ENCODE peak calls at places on chromosome 10, in four cellular contexts. I is PC-9, X is colonic mucosa, L is BJ. K is an unnamed sample.

GRCh38 chr10:62083413-62083794 is 181.9 kb downstream of the ARID5B start:
- DNase-seq in I (peak; percentile 37), X (no peak), L (no peak), K (no peak)

GRCh38 chr10:73601486-73601921 is 10.4 kb upstream of the USP54 start:
- DNase-seq in I (peak; percentile 100), X (peak; percentile 88), L (no peak), K (peak; percentile 95)

GRCh38 chr10:10796774-10797415 is 220.8 kb upstream of the CELF2 start:
- DNase-seq in I (peak; percentile 75), X (no peak), L (no peak), K (no peak)

GRCh38 chr10:10677479-10677878 is 340.2 kb upstream of the CELF2 start:
- DNase-seq in I (no peak), X (peak; percentile 57), L (no peak), K (peak; percentile 9)

GRCh38 chr10:67385089-67385488 is 310.9 kb downstream of the CTNNA3 start:
- DNase-seq in I (no peak), X (no peak), L (no peak), K (no peak)

GRCh38 chr10:126224967-126225671 is 163.2 kb downstream of the ADAM12 start:
- DNase-seq in I (no peak), X (no peak), L (no peak), K (no peak)

GRCh38 chr10:132466520-132467463 is 69.8 kb downstream of the PWWP2B start:
- DNase-seq in I (no peak), X (no peak), L (no peak), K (no peak)

GRCh38 chr10:32050145-32050544 is 6.1 kb downstream of the KIF5B start:
- DNase-seq in I (no peak), X (no peak), L (no peak), K (no peak)

GRCh38 chr10:46001187-46001756 is 29.0 kb downstream of the TIMM23 start:
- DNase-seq in I (no peak), X (no peak), L (no peak), K (no peak)
- H3K36me3 ChIP-seq in I (peaks cover 59% of the 10 kb centered on the region), X (peaks cover 11% of the 10 kb centered on the region), L (peaks cover 8% of the 10 kb centered on the region), K (no peaks in the 10 kb centered on the region)

GRCh38 chr10:72243822-72244437 is 27.9 kb upstream of the ASCC1 start:
- DNase-seq in I (peak; percentile 95), X (peak; percentile 84), L (peak; percentile 92), K (no peak)
- TF ChIP-seq CTCF in I (peak; percentile 62), X (no peak), L (peak; percentile 56), K (peak; percentile 38)

GRCh38 chr10:100489388-100489787 is 26.6 kb downstream of the WNT8B start:
- DNase-seq in I (no peak), X (no peak), L (no peak), K (no peak)

GRCh38 chr10:100485336-100485735 is 22.5 kb downstream of the WNT8B start:
- DNase-seq in I (no peak), X (no peak), L (no peak), K (no peak)

GRCh38 chr10:100485841-100486495 is 23.2 kb downstream of the WNT8B start:
- DNase-seq in I (no peak), X (no peak), L (no peak), K (no peak)

GRCh38 chr10:100490531-100490930 is 27.7 kb downstream of the WNT8B start:
- DNase-seq in I (no peak), X (no peak), L (no peak), K (no peak)

DNA sequence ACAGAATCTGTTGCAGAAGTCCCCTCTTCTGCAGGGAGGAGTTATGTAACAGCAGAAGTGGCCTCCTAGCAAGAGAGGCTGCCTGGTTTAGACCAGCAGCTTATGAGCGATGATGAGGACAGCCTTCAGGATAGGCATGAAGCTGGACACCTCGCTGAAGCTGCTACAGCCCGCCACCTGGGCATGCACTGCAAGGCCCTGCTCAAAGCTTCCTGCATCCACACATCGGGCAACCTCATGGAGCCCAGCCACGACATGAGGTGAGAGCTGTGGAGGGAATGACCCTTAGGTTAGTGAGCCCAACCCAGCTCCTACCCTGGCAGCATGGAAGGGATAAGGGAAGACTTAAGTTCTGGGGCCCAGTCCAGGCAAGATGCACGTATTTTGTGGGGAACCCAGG is 24.7 kb downstream of the WNT8B start:
- DNase-seq in I (no peak), X (no peak), L (no peak), K (no peak)
- H3K27me3 ChIP-seq in I (peaks cover 6% of the 10 kb centered on the region), X (no peaks in the 10 kb centered on the region), L (peaks cover 4% of the 10 kb centered on the region), K (peaks cover 19% of the 10 kb centered on the region)

GRCh38 chr10:469947-470338 is 219.5 kb downstream of the DIP2C start:
- DNase-seq in I (no peak), X (no peak), L (no peak), K (no peak)
- H3K36me3 ChIP-seq in I (no peaks in the 10 kb centered on the region), X (no peaks in the 10 kb centered on the region), L (peaks cover 15% of the 10 kb centered on the region), K (peaks cover 2% of the 10 kb centered on the region)

GRCh38 chr10:84966708-84967441 is 638.5 kb downstream of the CCSER2 start:
- DNase-seq in I (no peak), X (no peak), L (no peak), K (no peak)
- TF ChIP-seq CTCF in I (no peak), X (no peak), L (no peak), K (no peak)

DNA sequence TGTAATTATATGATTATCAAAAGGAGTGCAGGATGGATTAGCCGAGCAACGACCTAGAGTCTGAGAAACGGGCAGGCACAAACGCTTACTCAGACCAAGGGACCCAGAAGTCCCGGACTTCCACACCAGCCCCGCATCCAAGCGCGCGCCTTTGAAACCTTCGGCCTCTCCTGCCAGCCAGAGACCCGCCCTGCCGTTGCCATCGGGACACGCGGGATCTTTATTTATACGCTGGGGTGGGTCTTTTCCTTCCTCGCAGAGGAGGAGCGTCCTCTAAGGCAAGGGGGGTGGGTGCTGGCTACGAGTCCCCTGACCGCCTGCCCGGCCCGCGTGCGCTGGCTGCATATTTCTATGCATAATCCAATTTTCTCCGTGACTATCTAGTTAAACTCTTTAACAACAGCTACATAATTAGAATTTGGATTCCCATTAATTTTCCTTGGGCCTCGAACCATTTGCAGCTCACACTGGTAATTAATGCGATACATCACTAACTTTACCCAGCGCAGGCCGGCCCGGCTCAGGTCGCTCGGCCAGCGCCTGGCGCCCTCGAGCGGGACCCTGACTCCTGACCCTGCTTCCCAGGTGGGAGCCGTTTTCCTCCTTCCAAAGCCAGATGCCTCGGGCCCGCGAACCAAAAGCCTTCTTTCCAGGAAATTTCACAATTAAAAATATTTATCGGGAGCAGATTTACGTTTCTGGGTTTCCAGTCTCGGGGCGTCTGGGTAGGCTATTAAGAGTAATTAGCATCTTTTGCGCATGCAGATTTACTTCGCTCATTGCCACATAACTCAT is 12.4 kb downstream of the LBX1 start:
- DNase-seq in I (no peak), X (no peak), L (no peak), K (no peak)
- H3K27me3 ChIP-seq in I (peaks cover 36% of the 10 kb centered on the region), X (peaks cover 86% of the 10 kb centered on the region), L (peaks cover 65% of the 10 kb centered on the region), K (peaks cover 87% of the 10 kb centered on the region)

DNA sequence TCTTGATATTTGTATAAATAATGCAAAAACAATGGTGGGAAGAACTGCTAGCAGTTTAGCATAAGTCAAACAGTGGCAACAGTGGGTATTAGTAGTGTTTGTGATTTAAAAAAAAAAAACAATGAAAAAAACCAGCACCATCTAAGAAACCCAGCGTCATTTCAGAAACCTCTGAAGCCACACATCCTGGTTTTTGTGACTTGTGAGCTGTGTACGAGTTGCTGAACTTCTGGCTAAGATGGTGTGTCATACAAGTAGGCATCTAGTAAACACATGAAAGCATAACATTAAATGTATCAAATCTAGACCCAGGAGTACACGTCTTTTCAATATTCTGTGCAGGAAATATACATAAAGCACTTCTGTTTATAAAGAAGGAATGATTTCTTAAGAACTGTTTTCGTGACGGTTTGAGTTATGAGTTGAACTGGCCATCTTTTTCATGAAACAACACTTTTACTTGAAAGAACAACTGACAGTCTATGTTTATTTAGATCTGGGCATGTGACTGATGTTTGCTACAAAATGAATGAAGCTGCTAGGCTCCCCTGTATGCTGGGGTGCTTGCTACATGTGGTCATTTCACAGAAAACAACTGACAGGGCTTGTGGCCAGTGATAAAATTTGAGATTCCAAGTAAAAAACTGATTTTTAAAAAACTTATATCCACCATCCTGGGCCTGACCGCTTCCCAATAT is 143.5 kb downstream of the PIP4K2A start:
- DNase-seq in I (no peak), X (no peak), L (no peak), K (no peak)
- H3K36me3 ChIP-seq in I (no peaks in the 10 kb centered on the region), X (no peaks in the 10 kb centered on the region), L (peaks cover 3% of the 10 kb centered on the region), K (no peaks in the 10 kb centered on the region)

GRCh38 chr10:125082881-125083575 is 77.3 kb downstream of the CTBP2 start:
- DNase-seq in I (no peak), X (no peak), L (no peak), K (no peak)

GRCh38 chr10:125083576-125083920 is 76.8 kb downstream of the CTBP2 start:
- DNase-seq in I (no peak), X (no peak), L (peak; percentile 71), K (no peak)

GRCh38 chr10:125085281-125085680 is 75.1 kb downstream of the CTBP2 start:
- DNase-seq in I (no peak), X (no peak), L (no peak), K (no peak)

GRCh38 chr10:125086716-125087115 is 73.6 kb downstream of the CTBP2 start:
- DNase-seq in I (no peak), X (no peak), L (no peak), K (no peak)

GRCh38 chr10:125084191-125085186 is 75.9 kb downstream of the CTBP2 start:
- DNase-seq in I (peak; percentile 58), X (no peak), L (peak; percentile 70), K (no peak)
- TF ChIP-seq CTCF in I (no peak), X (no peak), L (peak; percentile 35), K (peak; percentile 42)

GRCh38 chr10:101161494-101162299 is 30.6 kb downstream of the TLX1 start:
- DNase-seq in I (peak; percentile 48), X (peak; percentile 76), L (peak; percentile 14), K (peak; percentile 10)
- H3K27me3 ChIP-seq in I (peaks cover 27% of the 10 kb centered on the region), X (peaks cover 11% of the 10 kb centered on the region), L (peaks cover 12% of the 10 kb centered on the region), K (peaks cover 39% of the 10 kb centered on the region)

K was measured in kidney epithelial cell.